ENCODE peak calls at places on chromosomes 5 and 9, in four cellular contexts. D, X, A and U are unnamed samples.

GRCh38 chr5:2642684-2643325 is 108.7 kb downstream of the IRX2 start:
- DNase-seq in D (no peak), X (no peak), A (no peak), U (no peak)

GRCh38 chr5:20129491-20129890 is 141.5 kb upstream of the CDH18 start:
- DNase-seq in D (no peak), X (no peak), A (no peak), U (no peak)

GRCh38 chr5:173334808-173335207 is 6.6 kb upstream of the STC2 start:
- DNase-seq in D (no peak), X (no peak), A (no peak), U (no peak)

GRCh38 chr5:149324639-149325038 is 20.7 kb upstream of the GRPEL2 start:
- DNase-seq in D (no peak), X (no peak), A (no peak), U (no peak)

GRCh38 chr9:103803245-103803644 is 290.9 kb upstream of the SMC2 start:
- DNase-seq in D (no peak), X (no peak), A (no peak), U (no peak)

GRCh38 chr5:172436078-172436873 is 18.0 kb downstream of the SH3PXD2B start:
- DNase-seq in D (no peak), X (no peak), A (no peak), U (no peak)

GRCh38 chr5:1011226-1011631 is 2.6 kb downstream of the NKD2 start:
- DNase-seq in D (no peak), X (no peak), A (peak), U (peak)

GRCh38 chr5:156340886-156341285 is 13.9 kb downstream of the SGCD start:
- DNase-seq in D (no peak), X (no peak), A (no peak), U (no peak)

GRCh38 chr5:142324377-142324870 is 397 bp downstream of the SPRY4 start:
- DNase-seq in D (no peak), X (no peak), A (no peak), U (peak)

GRCh38 chr5:172854451-172854871 is 20.4 kb downstream of the ERGIC1 start:
- DNase-seq in D (no peak), X (no peak), A (no peak), U (no peak)

GRCh38 chr9:132797861-132798659 is 80.0 kb downstream of the AK8 start:
- DNase-seq in D (no peak), X (no peak), A (no peak), U (peak)

GRCh38 chr5:81495286-81495685 is 101.4 kb upstream of the ACOT12 start:
- DNase-seq in D (no peak), X (no peak), A (no peak), U (no peak)

GRCh38 chr5:67301285-67301904 is 104.8 kb upstream of the CD180 start:
- DNase-seq in D (no peak), X (peak), A (no peak), U (no peak)

GRCh38 chr5:92371889-92372235 is 988.7 kb upstream of the ARRDC3 start:
- DNase-seq in D (no peak), X (no peak), A (no peak), U (no peak)

GRCh38 chr9:31136524-31136923 is 1247.9 kb upstream of the ACO1 start:
- DNase-seq in D (no peak), X (no peak), A (no peak), U (no peak)

GRCh38 chr5:137190031-137190430 is 309.1 kb downstream of the SPOCK1 start:
- DNase-seq in D (no peak), X (no peak), A (no peak), U (no peak)

GRCh38 chr9:2220036-2220435 is 204.9 kb downstream of the SMARCA2 start:
- DNase-seq in D (no peak), X (no peak), A (no peak), U (no peak)

GRCh38 chr5:105877592-105877991 is 1793.1 kb downstream of the EFNA5 start:
- DNase-seq in D (no peak), X (no peak), A (no peak), U (no peak)

GRCh38 chr9:91807640-91808246 is 142.3 kb downstream of the ROR2 start:
- DNase-seq in D (no peak), X (no peak), A (no peak), U (no peak)

GRCh38 chr5:91178461-91178860 is 204.7 kb downstream of the ARRDC3 start:
- DNase-seq in D (no peak), X (no peak), A (no peak), U (no peak)

GRCh38 chr9:114048533-114049452 is 29.3 kb downstream of the AMBP start:
- DNase-seq in D (no peak), X (no peak), A (no peak), U (no peak)

DNA sequence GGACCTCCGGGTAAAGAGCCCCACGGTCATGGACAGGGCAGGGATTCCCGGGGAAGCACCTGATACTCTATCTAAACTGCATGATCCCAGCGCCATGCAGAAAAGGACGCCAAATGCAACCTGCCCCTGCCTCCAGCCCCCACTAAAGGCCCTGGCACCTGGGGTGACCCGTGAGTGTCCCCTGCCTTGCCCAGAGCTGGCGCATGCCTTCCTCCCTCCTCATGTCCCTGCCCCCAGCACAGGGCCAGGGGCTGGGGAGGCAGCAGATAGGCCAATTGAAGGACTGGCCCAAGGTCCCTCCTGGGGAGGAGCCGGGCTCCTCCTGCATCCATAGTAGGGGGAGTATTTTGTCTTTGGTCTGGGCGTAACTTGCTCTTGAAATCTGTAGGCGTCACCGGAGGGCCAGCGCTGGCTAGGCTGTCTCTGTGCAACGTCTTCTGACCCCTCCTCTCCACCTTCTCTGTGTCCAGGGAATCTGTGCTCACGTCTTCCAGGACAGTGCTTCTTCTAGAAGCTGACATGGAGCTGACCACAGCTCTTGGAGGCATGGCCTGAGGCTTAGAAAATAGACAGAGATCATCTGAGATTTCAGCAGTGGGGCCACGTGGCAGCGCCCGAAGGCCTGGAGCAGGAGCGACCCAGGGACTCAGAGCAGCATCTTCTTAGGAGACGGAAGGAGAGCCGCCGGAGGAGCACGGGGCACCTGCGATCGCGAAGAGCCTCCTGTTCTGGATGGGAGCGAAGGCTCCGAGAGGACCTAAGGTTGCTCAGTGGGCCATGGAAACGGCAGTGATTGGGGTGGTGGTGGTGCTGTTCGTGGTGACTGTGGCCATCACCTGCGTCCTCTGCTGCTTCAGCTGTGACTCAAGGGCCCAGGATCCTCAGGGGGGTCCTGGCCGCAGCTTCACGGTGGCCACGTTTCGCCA is 660 bp downstream of the SPAAR start:
- DNase-seq in D (no peak), X (no peak), A (no peak), U (no peak)
- H3K4me3 ChIP-seq in D (no peak), X (no peak), A (no peak), U (no peak)

DNA sequence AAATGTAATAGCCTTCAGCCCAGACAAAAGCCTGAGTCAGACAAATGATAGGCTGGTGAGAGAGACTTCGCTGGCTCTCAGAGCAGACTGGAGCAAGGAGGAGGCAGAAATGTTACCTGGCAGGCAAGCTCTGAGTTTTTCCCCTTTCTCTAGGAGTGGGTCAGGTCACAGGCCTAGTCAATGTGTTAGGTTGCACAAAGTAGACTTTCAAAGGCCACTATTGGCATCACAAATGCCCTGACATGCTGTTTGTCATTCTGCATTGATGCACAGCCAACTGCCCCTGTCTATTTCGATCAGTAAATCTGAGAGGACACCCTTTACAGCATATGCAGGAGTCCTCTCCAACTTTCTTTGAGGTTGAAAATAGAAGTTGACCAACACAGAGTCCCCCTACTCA is 15.5 kb upstream of the C1QTNF3 start:
- DNase-seq in D (no peak), X (no peak), A (no peak), U (no peak)
- TF ChIP-seq SIN3A in D (no peak), X (no peak), A (no peak), U (no peak)

GRCh38 chr9:134648701-134649525 is 7.3 kb downstream of the COL5A1 start:
- DNase-seq in D (no peak), X (no peak), A (no peak), U (no peak)
- H3K4me3 ChIP-seq in D (no peak), X (no peak), A (no peak), U (no peak)

DNA sequence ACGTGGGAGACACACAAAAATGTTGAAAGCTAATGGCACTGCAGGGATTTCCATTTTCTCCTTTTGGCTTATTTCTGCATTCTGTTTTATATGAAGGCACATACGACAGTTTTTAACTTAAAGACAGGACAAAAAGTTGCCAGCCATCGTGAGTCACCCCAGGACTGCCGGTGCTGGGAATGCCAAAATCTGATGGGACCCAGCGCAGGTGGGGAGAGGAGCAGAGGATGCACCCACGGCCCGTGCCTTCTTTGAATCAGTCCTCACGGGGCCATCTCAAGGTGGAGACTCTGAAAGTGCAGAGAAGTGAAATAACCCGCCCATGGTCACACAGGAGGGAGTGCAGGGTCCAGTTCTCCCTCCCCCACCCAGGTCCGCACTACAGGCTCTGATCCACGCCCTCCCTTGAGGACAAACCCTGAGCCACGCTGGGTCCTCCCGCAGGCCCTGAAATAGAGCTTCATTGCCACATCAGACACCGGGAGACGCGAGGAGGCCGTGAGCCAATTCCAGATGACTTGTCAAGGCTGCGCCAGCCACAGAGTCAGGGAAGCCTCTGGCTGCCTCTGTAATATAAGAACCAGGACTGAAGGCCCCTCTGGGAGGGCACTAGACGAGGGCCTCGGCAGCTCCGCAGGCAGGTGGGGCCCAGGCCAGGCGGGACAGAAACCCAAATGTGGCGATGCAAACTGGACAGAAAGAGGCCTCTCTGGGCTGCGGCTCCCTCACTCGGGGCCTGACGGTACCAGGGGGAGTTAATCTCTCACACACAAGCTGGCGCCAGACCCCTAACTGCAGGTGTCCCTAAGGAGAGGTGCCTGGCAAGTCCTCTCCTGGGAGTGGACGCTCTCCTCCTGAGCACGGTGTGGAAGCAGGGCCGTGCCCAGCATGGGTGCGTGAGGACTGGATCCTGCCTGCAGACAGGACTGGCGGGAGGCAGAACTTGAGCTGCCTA is 22.9 kb downstream of the ADAMTS2 start:
- DNase-seq in D (no peak), X (no peak), A (no peak), U (no peak)
- TF ChIP-seq SIN3A in D (no peak), X (no peak), A (no peak), U (no peak)

DNA sequence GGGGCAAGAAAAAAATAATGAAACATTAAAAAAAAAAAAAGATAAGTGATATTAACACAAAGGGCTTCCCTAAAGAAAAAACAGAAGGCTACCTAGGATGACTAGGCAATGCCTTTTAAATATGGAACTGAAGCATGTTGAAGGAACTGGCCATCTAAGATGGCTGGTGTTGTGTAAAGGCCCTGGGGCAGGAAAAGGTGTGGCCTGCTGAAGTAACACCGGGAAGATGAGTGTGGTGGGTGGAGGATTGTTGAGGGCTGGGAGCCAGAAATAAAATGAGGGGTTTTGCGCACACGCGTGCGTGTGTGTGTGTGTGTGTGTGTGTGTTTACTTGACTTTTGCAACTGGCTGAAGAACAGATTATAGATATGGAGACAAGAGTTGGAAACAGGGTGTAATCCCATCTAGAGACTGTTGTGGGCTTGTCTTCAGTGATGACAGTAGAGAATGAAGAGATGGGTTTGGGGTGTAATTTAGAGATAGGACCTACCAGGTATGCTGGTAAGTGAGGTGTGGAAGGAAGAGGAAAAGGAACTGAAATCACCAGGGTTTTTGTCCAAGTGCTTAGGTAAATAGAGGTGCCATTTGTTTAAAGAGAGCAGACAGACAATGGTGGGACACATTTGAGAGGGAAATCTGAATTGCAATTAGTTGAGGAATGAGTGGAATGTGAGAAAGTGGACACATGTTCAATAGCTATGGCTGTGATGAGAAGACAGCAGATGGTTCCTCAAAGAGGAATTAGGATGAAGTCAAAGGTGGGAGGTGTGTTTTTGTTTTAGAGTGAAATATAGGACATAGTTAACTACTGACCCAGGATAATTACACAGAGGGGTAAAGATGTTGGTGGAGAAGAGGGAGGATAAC is 33.9 kb downstream of the RAD23B start:
- DNase-seq in D (no peak), X (no peak), A (peak), U (no peak)
- H3K4me3 ChIP-seq in D (no peak), X (no peak), A (no peak), U (no peak)

GRCh38 chr9:124212381-124213050 is 45.2 kb upstream of the NEK6 start:
- DNase-seq in D (no peak), X (no peak), A (no peak), U (no peak)
- TF ChIP-seq SIN3A in D (no peak), X (no peak), A (no peak), U (no peak)

DNA sequence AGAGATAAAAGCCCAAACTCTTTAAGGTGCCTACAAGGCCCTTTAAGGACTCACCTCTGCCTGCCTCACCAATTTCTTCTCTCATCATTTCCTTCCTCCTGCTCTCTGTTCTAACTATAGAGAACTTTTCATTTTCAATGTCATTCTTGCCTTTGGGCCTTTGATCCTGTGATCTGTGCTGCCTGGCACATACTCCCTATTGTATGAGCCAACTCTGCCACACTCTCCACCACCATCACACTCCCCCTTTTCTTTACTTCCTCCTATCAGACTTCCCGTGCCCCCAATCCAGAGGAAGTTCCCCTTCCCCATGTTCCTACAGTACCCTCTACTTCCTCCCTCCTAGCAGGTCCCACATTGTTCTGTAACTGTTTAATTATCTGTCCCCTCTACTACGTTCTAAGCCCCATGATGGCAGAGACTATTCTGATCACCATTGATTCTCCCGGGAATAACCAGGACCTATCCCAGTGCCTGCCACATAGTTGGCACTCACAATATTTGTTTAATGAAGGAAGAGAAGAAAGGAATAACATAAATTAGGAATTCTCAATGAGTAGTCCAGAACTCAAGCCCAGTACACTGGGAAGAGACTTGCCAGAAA is 27.6 kb downstream of the ADAM19 start:
- DNase-seq in D (no peak), X (no peak), A (no peak), U (no peak)
- H3K4me3 ChIP-seq in D (no peak), X (no peak), A (no peak), U (no peak)

DNA sequence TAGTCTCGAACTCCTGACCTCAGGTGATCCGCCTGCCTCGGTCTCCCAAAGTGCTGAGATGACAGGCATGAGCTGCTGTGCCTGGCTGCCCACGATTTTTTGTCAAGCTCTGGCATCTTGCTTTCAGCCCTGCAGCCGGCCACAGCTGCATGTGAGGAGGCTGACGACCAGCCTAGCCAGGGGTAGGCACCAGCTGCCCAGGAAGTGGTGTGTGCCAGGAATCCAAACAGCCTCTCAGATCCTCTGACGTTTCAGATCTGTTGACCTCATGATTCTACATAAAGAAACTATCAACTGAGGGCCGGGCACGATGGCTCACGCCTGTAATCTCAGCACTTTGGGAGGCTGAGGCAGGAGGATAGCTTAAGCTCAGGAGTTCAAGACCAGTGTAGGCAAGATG is 19.0 kb downstream of the DYNC2I2 start:
- DNase-seq in D (no peak), X (no peak), A (no peak), U (peak)
- TF ChIP-seq SIN3A in D (no peak), X (no peak), A (no peak), U (no peak)

GRCh38 chr5:153491408-153491807 is 938 bp downstream of the GRIA1 start:
- DNase-seq in D (no peak), X (no peak), A (no peak), U (no peak)
- H3K4me3 ChIP-seq in D (no peak), X (no peak), A (no peak), U (no peak)